ENCODE peak calls at places on chromosomes 11 and 22, in four cellular contexts. Y is HEK293T, M is K562, H is GM12878. U is an unnamed sample.

GRCh38 chr11:12288212-12288933 is 89.0 kb upstream of the PARVA start:
- DNase-seq in Y (peak; percentile 86), M (peak; percentile 78), H (no peak), U (peak; percentile 58)

GRCh38 chr11:8867856-8868705 is 42.9 kb upstream of the AKIP1 start:
- DNase-seq in Y (no peak), M (no peak), H (no peak), U (peak; percentile 43)

GRCh38 chr11:107830915-107831540 is 27.6 kb downstream of the SLC35F2 start:
- DNase-seq in Y (no peak), M (no peak), H (no peak), U (no peak)

GRCh38 chr11:96235725-96236124 is 107.3 kb downstream of the MAML2 start:
- DNase-seq in Y (no peak), M (no peak), H (no peak), U (no peak)

GRCh38 chr11:42315267-42315666 is 855.8 kb upstream of the LRRC4C start:
- DNase-seq in Y (no peak), M (no peak), H (no peak), U (no peak)

GRCh38 chr11:123251656-123252344 is 56.8 kb upstream of the CLMP start:
- DNase-seq in Y (no peak), M (no peak), H (no peak), U (no peak)

GRCh38 chr22:16845881-16846280 is 20.7 kb upstream of the XKR3 start:
- DNase-seq in Y (no peak), M (no peak), H (no peak), U (no peak)

GRCh38 chr11:125140251-125140650 is 24.3 kb upstream of the PKNOX2 start:
- DNase-seq in Y (no peak), M (no peak), H (no peak), U (no peak)

GRCh38 chr22:47067331-47067890 is 305.0 kb downstream of the TBC1D22A start:
- DNase-seq in Y (no peak), M (no peak), H (no peak), U (no peak)

GRCh38 chr22:29727248-29727551 is 7.4 kb downstream of the CABP7 start:
- DNase-seq in Y (peak; percentile 73), M (peak; percentile 89), H (no peak), U (peak; percentile 33)

GRCh38 chr11:17186932-17187692 is 20.7 kb downstream of the PIK3C2A start:
- DNase-seq in Y (no peak), M (no peak), H (no peak), U (no peak)

GRCh38 chr22:46660604-46661201 is 40.5 kb downstream of the GRAMD4 start:
- DNase-seq in Y (no peak), M (no peak), H (no peak), U (peak; percentile 41)

GRCh38 chr11:72024073-72024749 is 25.5 kb downstream of the IL18BP start:
- DNase-seq in Y (no peak), M (no peak), H (no peak), U (no peak)

GRCh38 chr11:111331711-111332479 is 33.5 kb downstream of the POU2AF3 start:
- DNase-seq in Y (no peak), M (no peak), H (no peak), U (no peak)

GRCh38 chr11:19352736-19353110 is 112.0 kb upstream of the E2F8 start:
- DNase-seq in Y (no peak), M (no peak), H (no peak), U (no peak)

GRCh38 chr11:3147257-3147619 is 17.9 kb downstream of the OSBPL5 start:
- DNase-seq in Y (no peak), M (no peak), H (no peak), U (no peak)

GRCh38 chr11:109970516-109971183 is 122.5 kb upstream of the ZC3H12C start:
- DNase-seq in Y (no peak), M (no peak), H (peak; percentile 85), U (no peak)

GRCh38 chr22:33380789-33381530 is 322.8 kb upstream of the SYN3 start:
- DNase-seq in Y (no peak), M (no peak), H (peak; percentile 11), U (no peak)

GRCh38 chr22:29334696-29335344 is 19.3 kb upstream of the RASL10A start:
- DNase-seq in Y (no peak), M (no peak), H (no peak), U (peak; percentile 43)

GRCh38 chr11:35158371-35159081 is 19.6 kb downstream of the CD44 start:
- DNase-seq in Y (no peak), M (no peak), H (no peak), U (no peak)

GRCh38 chr11:110089617-110090282 is 3.4 kb upstream of the ZC3H12C start:
- DNase-seq in Y (no peak), M (no peak), H (no peak), U (no peak)

GRCh38 chr22:17924735-17925727 is 99.3 kb downstream of the MICAL3 start:
- DNase-seq in Y (no peak), M (no peak), H (no peak), U (no peak)

GRCh38 chr22:48373626-48374173 is 1454.0 kb downstream of the BRD1 start:
- DNase-seq in Y (no peak), M (no peak), H (no peak), U (no peak)

GRCh38 chr11:94768602-94769511 is 701 bp downstream of the AMOTL1 start:
- DNase-seq in Y (no peak), M (peak; percentile 52), H (no peak), U (no peak)

GRCh38 chr11:57368106-57368826 is 12.7 kb downstream of the PRG3 start:
- DNase-seq in Y (no peak), M (no peak), H (no peak), U (no peak)

GRCh38 chr11:11478021-11478420 is 125.0 kb upstream of the CSNK2A3 start:
- DNase-seq in Y (no peak), M (no peak), H (no peak), U (no peak)

GRCh38 chr11:126990716-126991480 is 9.7 kb downstream of the KIRREL3 start:
- DNase-seq in Y (no peak), M (no peak), H (no peak), U (no peak)

GRCh38 chr11:69958308-69958707 is 119.8 kb upstream of the ANO1 start:
- DNase-seq in Y (no peak), M (no peak), H (no peak), U (no peak)

GRCh38 chr11:78429667-78430066 is 12.0 kb upstream of the GAB2 start:
- DNase-seq in Y (no peak), M (no peak), H (no peak), U (no peak)

GRCh38 chr11:46321757-46322156 is 25.5 kb upstream of the DGKZ start:
- DNase-seq in Y (no peak), M (no peak), H (no peak), U (no peak)

GRCh38 chr11:31397239-31397834 is 27.7 kb downstream of the DNAJC24 start:
- DNase-seq in Y (peak; percentile 14), M (peak; percentile 7), H (no peak), U (peak; percentile 18)

GRCh38 chr11:113881856-113882255 is 6.5 kb upstream of the USP28 start:
- DNase-seq in Y (no peak), M (peak; percentile 35), H (no peak), U (no peak)

GRCh38 chr11:6746086-6746618 is 25.6 kb downstream of the OR2AG2 start:
- DNase-seq in Y (no peak), M (no peak), H (peak; percentile 68), U (no peak)

GRCh38 chr22:46806789-46807188 is 44.3 kb downstream of the TBC1D22A start:
- DNase-seq in Y (no peak), M (no peak), H (no peak), U (no peak)

GRCh38 chr11:57072640-57073039 is 83.9 kb downstream of the OR5AK2 start:
- DNase-seq in Y (no peak), M (no peak), H (no peak), U (no peak)

GRCh38 chr11:94776351-94777321 is 8.5 kb downstream of the AMOTL1 start:
- DNase-seq in Y (no peak), M (no peak), H (no peak), U (no peak)

GRCh38 chr11:74650498-74650897 is 58.1 kb downstream of the POLD3 start:
- DNase-seq in Y (no peak), M (no peak), H (no peak), U (no peak)

GRCh38 chr11:86484795-86485166 is 110.1 kb downstream of the CCDC81 start:
- DNase-seq in Y (no peak), M (no peak), H (no peak), U (no peak)

GRCh38 chr22:36625102-36625501 is 78.5 kb downstream of the CACNG2 start:
- DNase-seq in Y (no peak), M (no peak), H (no peak), U (no peak)

GRCh38 chr11:120326845-120327281 is 1.8 kb downstream of the TLCD5 start:
- DNase-seq in Y (no peak), M (no peak), H (no peak), U (no peak)
- TF ChIP-seq FOXM1 in Y (no peak), M (no peak), H (no peak), U (no peak)

GRCh38 chr22:24723111-24723510 is 51.4 kb downstream of the PIWIL3 start:
- DNase-seq in Y (no peak), M (no peak), H (no peak), U (no peak)
- TF ChIP-seq SP1 in Y (no peak), M (no peak), H (no peak), U (no peak)

DNA sequence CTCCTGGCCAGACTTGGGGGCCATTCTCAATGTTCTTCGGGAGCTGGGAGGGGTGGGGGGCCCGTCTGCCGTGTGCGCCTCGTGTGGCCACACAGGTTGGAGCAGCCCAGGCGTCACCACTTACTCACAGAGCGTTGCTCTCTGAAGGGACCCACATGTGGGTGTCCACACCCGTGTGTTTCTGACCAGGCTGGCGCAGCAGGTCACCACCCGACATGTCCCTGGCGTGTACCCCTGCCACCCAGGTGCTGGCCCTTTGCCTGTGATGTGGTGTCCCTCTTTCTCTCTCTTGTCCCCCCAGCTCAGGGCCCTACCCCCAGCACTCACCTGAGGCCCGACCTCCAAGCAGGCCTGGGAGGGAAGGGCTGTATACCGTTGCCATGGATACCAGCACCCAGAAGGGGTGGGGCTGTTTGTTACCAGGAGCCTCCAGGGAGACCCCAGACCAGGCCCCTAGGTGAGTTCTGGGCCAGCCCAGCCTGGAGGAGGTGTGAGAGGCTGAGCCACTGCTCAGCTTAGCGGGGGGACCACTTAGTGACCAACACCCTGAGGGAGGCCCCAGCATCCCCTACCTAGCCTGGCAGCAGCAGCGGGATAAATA is 1.4 kb downstream of the LMNTD2 start:
- DNase-seq in Y (no peak), M (no peak), H (no peak), U (no peak)
- TF ChIP-seq FOXM1 in Y (no peak), M (no peak), H (no peak), U (no peak)

GRCh38 chr11:60699282-60699681 is at the start of gene MS4A8:
- DNase-seq in Y (peak; percentile 22), M (no peak), H (no peak), U (no peak)
- TF ChIP-seq SP1 in Y (no peak), M (no peak), H (no peak), U (no peak)

GRCh38 chr22:22787805-22788459 is 99.7 kb upstream of the IGLL5 start:
- DNase-seq in Y (peak; percentile 85), M (peak; percentile 100), H (no peak), U (peak; percentile 30)

GRCh38 chr22:22789233-22789921 is 98.2 kb upstream of the IGLL5 start:
- DNase-seq in Y (no peak), M (no peak), H (no peak), U (no peak)

GRCh38 chr22:22791438-22792181 is 96.0 kb upstream of the IGLL5 start:
- DNase-seq in Y (no peak), M (no peak), H (no peak), U (no peak)

GRCh38 chr22:22788460-22789037 is 99.1 kb upstream of the IGLL5 start:
- DNase-seq in Y (no peak), M (no peak), H (no peak), U (no peak)

GRCh38 chr22:22789922-22790845 is 97.4 kb upstream of the IGLL5 start:
- DNase-seq in Y (no peak), M (no peak), H (no peak), U (no peak)
- TF ChIP-seq FOXM1 in Y (no peak), M (no peak), H (no peak), U (no peak)

U was measured in HepG2.